ENCODE peak calls at places on chromosomes 6 and 20, in nine cellular contexts. M is foreskin fibroblast; E is T follicular helper cell; S is stimulated activated CD8-positive, alpha-beta memory T cell treated with anti-CD3 and anti-CD28 coated beads, Interleukin-4, amount 100 ng/mL, for 24 hours; Y is EH; P is MV-4-11; V is GM04504; K is psoas muscle; R is ACHN. Q is an unnamed sample.
A peak's percentile ranks its signal among the peaks of the same experiment; 100 is the strongest.

GRCh38 chr6:144675231-144675861 is 390.2 kb downstream of the UTRN start:
- DNase-seq in V (no peak), S (no peak), E (no peak), R (no peak), M (peak; percentile 36), P (peak; percentile 91), K (peak; percentile 20), Y (peak; percentile 53), Q (peak; percentile 93)

GRCh38 chr6:109373762-109374161 is 8.5 kb downstream of the CD164 start:
- DNase-seq in K (no peak), M (no peak), V (no peak), S (no peak), R (no peak), E (no peak), Y (no peak), P (peak; percentile 81), Q (no peak)

GRCh38 chr20:25364180-25364788 is 26.4 kb downstream of the ABHD12 start:
- DNase-seq in R (no peak), S (no peak), V (no peak), K (no peak), E (no peak), M (peak; percentile 38), P (no peak), Y (peak; percentile 30), Q (no peak)

GRCh38 chr6:110098511-110099116 is 80.9 kb downstream of the WASF1 start:
- DNase-seq in Y (no peak), E (no peak), S (no peak), K (no peak), M (no peak), R (no peak), V (no peak), P (no peak), Q (no peak)

GRCh38 chr6:121505284-121505683 is 69.8 kb downstream of the GJA1 start:
- DNase-seq in Y (no peak), K (no peak), P (no peak), S (no peak), E (no peak), V (no peak), R (no peak), M (no peak), Q (no peak)

GRCh38 chr20:33694666-33695065 is 8.5 kb upstream of the E2F1 start:
- DNase-seq in K (no peak), Y (no peak), P (no peak), S (no peak), R (no peak), V (no peak), M (no peak), E (no peak), Q (no peak)

GRCh38 chr6:25829375-25829774 is 2.5 kb downstream of the SLC17A1 start:
- DNase-seq in R (no peak), M (no peak), Y (no peak), P (no peak), S (no peak), E (no peak), V (no peak), K (no peak), Q (no peak)

GRCh38 chr6:25691885-25692284 is 39.9 kb downstream of the SCGN start:
- DNase-seq in K (no peak), S (no peak), R (no peak), M (no peak), P (no peak), V (no peak), Y (no peak), E (no peak), Q (no peak)

GRCh38 chr20:33568378-33569289 is 78.7 kb downstream of the CBFA2T2 start:
- DNase-seq in K (no peak), R (no peak), E (no peak), P (no peak), M (no peak), Y (no peak), V (no peak), S (no peak), Q (no peak)

GRCh38 chr20:59776626-59777320 is 156.7 kb downstream of the SYCP2 start:
- DNase-seq in E (no peak), P (peak; percentile 31), V (no peak), R (no peak), K (no peak), S (no peak), Y (no peak), M (no peak), Q (no peak)

GRCh38 chr20:62795023-62795761 is 1.1 kb upstream of the MRGBP start:
- DNase-seq in Y (peak; percentile 62), M (peak; percentile 76), S (peak; percentile 65), V (no peak), P (peak; percentile 49), R (peak; percentile 53), K (peak; percentile 60), E (peak; percentile 45), Q (peak; percentile 59)

GRCh38 chr6:170288091-170288631 is 2.7 kb downstream of the DLL1 start:
- DNase-seq in Y (no peak), M (no peak), P (no peak), V (no peak), S (no peak), K (no peak), E (no peak), R (no peak), Q (no peak)

GRCh38 chr20:5214826-5215225 is 88.0 kb downstream of the CDS2 start:
- DNase-seq in Y (no peak), R (no peak), V (no peak), S (no peak), K (no peak), E (no peak), M (no peak), P (no peak), Q (no peak)

GRCh38 chr6:71079707-71080106 is 122.8 kb upstream of the B3GAT2 start:
- DNase-seq in V (no peak), Y (peak; percentile 29), R (no peak), M (peak; percentile 65), S (no peak), E (no peak), K (no peak), P (no peak), Q (peak; percentile 44)

GRCh38 chr6:117483645-117484016 is 1.2 kb downstream of the DCBLD1 start:
- DNase-seq in V (no peak), P (peak; percentile 37), E (no peak), S (no peak), K (no peak), M (peak; percentile 46), R (peak; percentile 50), Y (peak; percentile 62), Q (peak; percentile 64)

GRCh38 chr20:52234302-52235045 is 42.9 kb upstream of the ZFP64 start:
- DNase-seq in R (no peak), E (no peak), P (no peak), Y (no peak), V (no peak), M (no peak), K (no peak), S (no peak), Q (no peak)

GRCh38 chr6:20564777-20565176 is 30.5 kb downstream of the CDKAL1 start:
- DNase-seq in Y (no peak), S (no peak), P (peak; percentile 56), K (no peak), R (no peak), M (no peak), V (no peak), E (no peak), Q (no peak)

GRCh38 chr6:2970753-2971419 is 481 bp downstream of the SERPINB6 start:
- DNase-seq in E (peak; percentile 5), R (peak; percentile 61), M (peak; percentile 81), K (peak; percentile 89), S (peak; percentile 39), Y (peak; percentile 66), V (no peak), P (peak; percentile 44), Q (peak; percentile 51)

GRCh38 chr20:2578430-2579192 is 42.2 kb downstream of the TMC2 start:
- DNase-seq in E (no peak), Y (no peak), K (no peak), M (no peak), P (no peak), V (no peak), R (no peak), S (no peak), Q (no peak)

GRCh38 chr6:118377711-118378414 is 170.2 kb upstream of the PLN start:
- DNase-seq in E (no peak), S (no peak), M (no peak), P (no peak), R (no peak), V (no peak), K (peak; percentile 23), Y (no peak), Q (no peak)

Q was measured in fibroblast of villous mesenchyme.